ENCODE peak calls at places on chromosome 18, in nine cellular contexts. A is astrocyte of the spinal cord; Y is WTC11; J is activated effector memory CD4-positive, alpha-beta T cell treated with Interleukin-2 at 50 U/mL for 16 hours; C is left lung; Q is brain microvascular endothelial cell; B is SHP77; V is activated T-helper 1 cell treated with Interleukin-2 at 50 U/mL for 16 hours; U is IMR-90. N is an unnamed sample.

GRCh38 chr18:26547302-26548143 is 830 bp downstream of the KCTD1 start:
- DNase-seq in A (peak), Y (peak), J (peak), C (peak), Q (peak), B (no peak), V (no peak), U (peak), N (peak)

GRCh38 chr18:77123313-77124231 is 9.0 kb downstream of the MBP start:
- DNase-seq in A (no peak), Y (no peak), J (no peak), C (peak), Q (no peak), B (no peak), V (no peak), U (no peak), N (no peak)

GRCh38 chr18:50675043-50675442 is 115.2 kb downstream of the MAPK4 start:
- DNase-seq in A (no peak), Y (no peak), J (no peak), C (no peak), Q (no peak), B (no peak), V (no peak), U (no peak), N (no peak)

GRCh38 chr18:27661320-27662049 is 476.4 kb upstream of the CHST9 start:
- DNase-seq in A (no peak), Y (no peak), J (no peak), C (no peak), Q (no peak), B (no peak), V (no peak), U (no peak), N (no peak)

GRCh38 chr18:36594621-36595020 is 234.2 kb downstream of the TPGS2 start:
- DNase-seq in A (no peak), Y (no peak), J (no peak), C (no peak), Q (no peak), B (no peak), V (no peak), U (no peak), N (no peak)

GRCh38 chr18:50663626-50664441 is 103.9 kb downstream of the MAPK4 start:
- DNase-seq in A (no peak), Y (no peak), J (no peak), C (no peak), Q (no peak), B (no peak), V (no peak), U (no peak), N (no peak)

GRCh38 chr18:47929681-47930085 is 776 bp downstream of the SMAD2 start:
- DNase-seq in A (no peak), Y (no peak), J (no peak), C (no peak), Q (peak), B (no peak), V (no peak), U (peak), N (no peak)

GRCh38 chr18:34083910-34084309 is 140.8 kb downstream of the NOL4 start:
- DNase-seq in A (no peak), Y (no peak), J (no peak), C (no peak), Q (no peak), B (no peak), V (no peak), U (no peak), N (no peak)

GRCh38 chr18:3594760-3595241 is 144.8 kb downstream of the TGIF1 start:
- DNase-seq in A (peak), Y (no peak), J (no peak), C (no peak), Q (peak), B (no peak), V (no peak), U (peak), N (no peak)

GRCh38 chr18:69538849-69539248 is 138.2 kb downstream of the DOK6 start:
- DNase-seq in A (no peak), Y (no peak), J (no peak), C (no peak), Q (no peak), B (no peak), V (no peak), U (no peak), N (no peak)

GRCh38 chr18:55189972-55190371 is 230.7 kb upstream of the CCDC68 start:
- DNase-seq in A (no peak), Y (peak), J (no peak), C (no peak), Q (no peak), B (no peak), V (no peak), U (no peak), N (no peak)

GRCh38 chr18:2976733-2977132 is 36.2 kb downstream of the LPIN2 start:
- DNase-seq in A (no peak), Y (no peak), J (no peak), C (no peak), Q (no peak), B (no peak), V (no peak), U (no peak), N (no peak)